ENCODE peak calls at places on chromosomes 16 and 17, in eight cellular contexts. One of them, this sample, is unnamed.

GRCh38 chr17:354651-355556 is 2.3 kb upstream of the RPH3AL start:
- DNase-seq in substantia nigra: no peak
- DNase-seq in tibial artery: no peak
- DNase-seq in NCI-H1092 treated with DMSO at 0.1 percent for 48 hours: no peak
- DNase-seq in NCI-H1436: no peak
- DNase-seq in PC-3: peak
- DNase-seq in activated naive CD4-positive, alpha-beta T cell: no peak
- DNase-seq in cortex of kidney: no peak
- DNase-seq in this sample: no peak

GRCh38 chr16:17578921-17579876 is 108.4 kb upstream of the XYLT1 start:
- DNase-seq in substantia nigra: no peak
- DNase-seq in cortex of kidney: no peak
- DNase-seq in activated naive CD4-positive, alpha-beta T cell: peak
- DNase-seq in NCI-H1436: peak
- DNase-seq in tibial artery: peak
- DNase-seq in NCI-H1092 treated with DMSO at 0.1 percent for 48 hours: peak
- DNase-seq in PC-3: peak
- DNase-seq in this sample: peak

GRCh38 chr16:75113046-75113491 is 3.5 kb downstream of the LDHD start:
- DNase-seq in cortex of kidney: no peak
- DNase-seq in activated naive CD4-positive, alpha-beta T cell: no peak
- DNase-seq in substantia nigra: no peak
- DNase-seq in PC-3: no peak
- DNase-seq in tibial artery: no peak
- DNase-seq in NCI-H1092 treated with DMSO at 0.1 percent for 48 hours: no peak
- DNase-seq in NCI-H1436: no peak
- DNase-seq in this sample: no peak

GRCh38 chr17:73316919-73317505 is 5.2 kb upstream of the CDC42EP4 start:
- DNase-seq in cortex of kidney: no peak
- DNase-seq in substantia nigra: no peak
- DNase-seq in NCI-H1092 treated with DMSO at 0.1 percent for 48 hours: no peak
- DNase-seq in NCI-H1436: no peak
- DNase-seq in activated naive CD4-positive, alpha-beta T cell: no peak
- DNase-seq in tibial artery: no peak
- DNase-seq in PC-3: no peak
- DNase-seq in this sample: no peak

GRCh38 chr17:27105636-27106035 is 188.3 kb upstream of the WSB1 start:
- DNase-seq in cortex of kidney: no peak
- DNase-seq in PC-3: no peak
- DNase-seq in tibial artery: no peak
- DNase-seq in NCI-H1092 treated with DMSO at 0.1 percent for 48 hours: no peak
- DNase-seq in NCI-H1436: no peak
- DNase-seq in activated naive CD4-positive, alpha-beta T cell: no peak
- DNase-seq in substantia nigra: no peak
- DNase-seq in this sample: no peak

GRCh38 chr17:66829386-66829864 is 5.5 kb upstream of the CACNG5 start:
- DNase-seq in activated naive CD4-positive, alpha-beta T cell: no peak
- DNase-seq in cortex of kidney: no peak
- DNase-seq in NCI-H1436: no peak
- DNase-seq in NCI-H1092 treated with DMSO at 0.1 percent for 48 hours: no peak
- DNase-seq in substantia nigra: no peak
- DNase-seq in PC-3: peak
- DNase-seq in tibial artery: peak
- DNase-seq in this sample: peak

GRCh38 chr17:27588354-27588753 is 42.6 kb upstream of the LGALS9 start:
- DNase-seq in cortex of kidney: no peak
- DNase-seq in activated naive CD4-positive, alpha-beta T cell: no peak
- DNase-seq in NCI-H1436: no peak
- DNase-seq in PC-3: no peak
- DNase-seq in tibial artery: no peak
- DNase-seq in substantia nigra: no peak
- DNase-seq in NCI-H1092 treated with DMSO at 0.1 percent for 48 hours: no peak
- DNase-seq in this sample: no peak

GRCh38 chr16:11669380-11670146 is 1.3 kb downstream of the SNN start:
- DNase-seq in cortex of kidney: no peak
- DNase-seq in activated naive CD4-positive, alpha-beta T cell: no peak
- DNase-seq in PC-3: no peak
- DNase-seq in substantia nigra: no peak
- DNase-seq in tibial artery: peak
- DNase-seq in NCI-H1092 treated with DMSO at 0.1 percent for 48 hours: no peak
- DNase-seq in NCI-H1436: no peak
- DNase-seq in this sample: no peak

GRCh38 chr17:76370261-76370993 is 14.0 kb upstream of the SPHK1 start:
- DNase-seq in NCI-H1436: no peak
- DNase-seq in cortex of kidney: no peak
- DNase-seq in PC-3: peak
- DNase-seq in substantia nigra: no peak
- DNase-seq in tibial artery: peak
- DNase-seq in NCI-H1092 treated with DMSO at 0.1 percent for 48 hours: no peak
- DNase-seq in activated naive CD4-positive, alpha-beta T cell: no peak
- DNase-seq in this sample: no peak

GRCh38 chr16:87465306-87465705 is 27.5 kb downstream of the ZCCHC14 start:
- DNase-seq in PC-3: peak
- DNase-seq in NCI-H1436: peak
- DNase-seq in substantia nigra: no peak
- DNase-seq in cortex of kidney: no peak
- DNase-seq in tibial artery: peak
- DNase-seq in activated naive CD4-positive, alpha-beta T cell: no peak
- DNase-seq in NCI-H1092 treated with DMSO at 0.1 percent for 48 hours: no peak
- DNase-seq in this sample: peak

GRCh38 chr17:13078591-13078990 is 60.8 kb upstream of the ELAC2 start:
- DNase-seq in NCI-H1436: no peak
- DNase-seq in NCI-H1092 treated with DMSO at 0.1 percent for 48 hours: no peak
- DNase-seq in PC-3: no peak
- DNase-seq in substantia nigra: no peak
- DNase-seq in cortex of kidney: no peak
- DNase-seq in activated naive CD4-positive, alpha-beta T cell: no peak
- DNase-seq in tibial artery: no peak
- DNase-seq in this sample: no peak

GRCh38 chr17:81200695-81201580 is 21.8 kb downstream of the CEP131 start:
- DNase-seq in tibial artery: peak
- DNase-seq in activated naive CD4-positive, alpha-beta T cell: no peak
- DNase-seq in cortex of kidney: no peak
- DNase-seq in NCI-H1092 treated with DMSO at 0.1 percent for 48 hours: peak
- DNase-seq in NCI-H1436: peak
- DNase-seq in PC-3: peak
- DNase-seq in substantia nigra: no peak
- DNase-seq in this sample: no peak

GRCh38 chr17:82320140-82320840 is 2.9 kb upstream of the CD7 start:
- DNase-seq in tibial artery: no peak
- DNase-seq in NCI-H1436: no peak
- DNase-seq in substantia nigra: no peak
- DNase-seq in activated naive CD4-positive, alpha-beta T cell: no peak
- DNase-seq in PC-3: no peak
- DNase-seq in cortex of kidney: no peak
- DNase-seq in NCI-H1092 treated with DMSO at 0.1 percent for 48 hours: no peak
- DNase-seq in this sample: no peak

GRCh38 chr17:7408341-7408740 is 696 bp downstream of the NLGN2 start:
- DNase-seq in NCI-H1092 treated with DMSO at 0.1 percent for 48 hours: no peak
- DNase-seq in tibial artery: no peak
- DNase-seq in activated naive CD4-positive, alpha-beta T cell: no peak
- DNase-seq in cortex of kidney: no peak
- DNase-seq in NCI-H1436: no peak
- DNase-seq in substantia nigra: no peak
- DNase-seq in PC-3: no peak
- DNase-seq in this sample: no peak

GRCh38 chr17:74987418-74987908 is at the start of gene CDR2L:
- DNase-seq in PC-3: peak
- DNase-seq in substantia nigra: peak
- DNase-seq in cortex of kidney: no peak
- DNase-seq in tibial artery: peak
- DNase-seq in NCI-H1436: peak
- DNase-seq in activated naive CD4-positive, alpha-beta T cell: peak
- DNase-seq in NCI-H1092 treated with DMSO at 0.1 percent for 48 hours: peak
- DNase-seq in this sample: peak

GRCh38 chr17:64092111-64092510 is 37.8 kb downstream of the ERN1 start:
- DNase-seq in cortex of kidney: no peak
- DNase-seq in NCI-H1436: no peak
- DNase-seq in tibial artery: no peak
- DNase-seq in PC-3: no peak
- DNase-seq in substantia nigra: no peak
- DNase-seq in activated naive CD4-positive, alpha-beta T cell: no peak
- DNase-seq in NCI-H1092 treated with DMSO at 0.1 percent for 48 hours: no peak
- DNase-seq in this sample: no peak

GRCh38 chr17:4833941-4834501 is 881 bp downstream of the MINK1 start:
- DNase-seq in tibial artery: peak
- DNase-seq in cortex of kidney: no peak
- DNase-seq in NCI-H1092 treated with DMSO at 0.1 percent for 48 hours: no peak
- DNase-seq in NCI-H1436: no peak
- DNase-seq in PC-3: peak
- DNase-seq in activated naive CD4-positive, alpha-beta T cell: no peak
- DNase-seq in substantia nigra: no peak
- DNase-seq in this sample: no peak

GRCh38 chr16:76278976-76279375 is 1.8 kb downstream of the CNTNAP4 start:
- DNase-seq in NCI-H1436: no peak
- DNase-seq in PC-3: peak
- DNase-seq in tibial artery: no peak
- DNase-seq in cortex of kidney: no peak
- DNase-seq in substantia nigra: no peak
- DNase-seq in NCI-H1092 treated with DMSO at 0.1 percent for 48 hours: peak
- DNase-seq in activated naive CD4-positive, alpha-beta T cell: no peak
- DNase-seq in this sample: no peak

GRCh38 chr17:12613566-12613965 is 52.1 kb upstream of the MYOCD start:
- DNase-seq in substantia nigra: no peak
- DNase-seq in activated naive CD4-positive, alpha-beta T cell: no peak
- DNase-seq in cortex of kidney: no peak
- DNase-seq in PC-3: no peak
- DNase-seq in tibial artery: no peak
- DNase-seq in NCI-H1436: no peak
- DNase-seq in NCI-H1092 treated with DMSO at 0.1 percent for 48 hours: no peak
- DNase-seq in this sample: no peak

GRCh38 chr16:84985079-84986065 is 26.0 kb downstream of the ZDHHC7 start:
- DNase-seq in cortex of kidney: no peak
- DNase-seq in substantia nigra: no peak
- DNase-seq in tibial artery: no peak
- DNase-seq in PC-3: peak
- DNase-seq in activated naive CD4-positive, alpha-beta T cell: no peak
- DNase-seq in NCI-H1092 treated with DMSO at 0.1 percent for 48 hours: no peak
- DNase-seq in NCI-H1436: no peak
- DNase-seq in this sample: no peak

GRCh38 chr16:49688298-49688697 is 167.6 kb downstream of the ZNF423 start:
- DNase-seq in activated naive CD4-positive, alpha-beta T cell: no peak
- DNase-seq in NCI-H1092 treated with DMSO at 0.1 percent for 48 hours: no peak
- DNase-seq in substantia nigra: no peak
- DNase-seq in cortex of kidney: no peak
- DNase-seq in NCI-H1436: no peak
- DNase-seq in PC-3: no peak
- DNase-seq in tibial artery: no peak
- DNase-seq in this sample: no peak

GRCh38 chr16:15581127-15581815 is 61.7 kb downstream of the MARF1 start:
- DNase-seq in NCI-H1092 treated with DMSO at 0.1 percent for 48 hours: no peak
- DNase-seq in substantia nigra: no peak
- DNase-seq in cortex of kidney: no peak
- DNase-seq in PC-3: no peak
- DNase-seq in activated naive CD4-positive, alpha-beta T cell: no peak
- DNase-seq in tibial artery: no peak
- DNase-seq in NCI-H1436: no peak
- DNase-seq in this sample: no peak

GRCh38 chr16:75029854-75030253 is 31.0 kb downstream of the ZNRF1 start:
- DNase-seq in substantia nigra: no peak
- DNase-seq in NCI-H1436: no peak
- DNase-seq in cortex of kidney: no peak
- DNase-seq in tibial artery: no peak
- DNase-seq in activated naive CD4-positive, alpha-beta T cell: no peak
- DNase-seq in NCI-H1092 treated with DMSO at 0.1 percent for 48 hours: no peak
- DNase-seq in PC-3: peak
- DNase-seq in this sample: no peak

GRCh38 chr16:71357681-71358080 is 842 bp upstream of the CALB2 start:
- DNase-seq in cortex of kidney: no peak
- DNase-seq in activated naive CD4-positive, alpha-beta T cell: no peak
- DNase-seq in PC-3: peak
- DNase-seq in NCI-H1092 treated with DMSO at 0.1 percent for 48 hours: peak
- DNase-seq in tibial artery: no peak
- DNase-seq in substantia nigra: no peak
- DNase-seq in NCI-H1436: no peak
- DNase-seq in this sample: no peak

GRCh38 chr16:75789237-75789636 is 62.9 kb upstream of the CPHXL start:
- DNase-seq in activated naive CD4-positive, alpha-beta T cell: no peak
- DNase-seq in NCI-H1092 treated with DMSO at 0.1 percent for 48 hours: peak
- DNase-seq in cortex of kidney: no peak
- DNase-seq in substantia nigra: no peak
- DNase-seq in NCI-H1436: peak
- DNase-seq in tibial artery: no peak
- DNase-seq in PC-3: peak
- DNase-seq in this sample: no peak

GRCh38 chr17:44438634-44439033 is 49.2 kb upstream of the ITGA2B start:
- DNase-seq in NCI-H1436: no peak
- DNase-seq in cortex of kidney: no peak
- DNase-seq in substantia nigra: no peak
- DNase-seq in tibial artery: no peak
- DNase-seq in PC-3: no peak
- DNase-seq in activated naive CD4-positive, alpha-beta T cell: no peak
- DNase-seq in NCI-H1092 treated with DMSO at 0.1 percent for 48 hours: no peak
- DNase-seq in this sample: no peak

GRCh38 chr17:43352579-43352978 is 46.2 kb upstream of the ARL4D start:
- DNase-seq in NCI-H1436: no peak
- DNase-seq in activated naive CD4-positive, alpha-beta T cell: no peak
- DNase-seq in NCI-H1092 treated with DMSO at 0.1 percent for 48 hours: no peak
- DNase-seq in PC-3: no peak
- DNase-seq in substantia nigra: no peak
- DNase-seq in tibial artery: no peak
- DNase-seq in cortex of kidney: no peak
- DNase-seq in this sample: no peak

GRCh38 chr16:77402672-77403071 is 32.2 kb downstream of the ADAMTS18 start:
- DNase-seq in NCI-H1092 treated with DMSO at 0.1 percent for 48 hours: no peak
- DNase-seq in NCI-H1436: no peak
- DNase-seq in cortex of kidney: no peak
- DNase-seq in activated naive CD4-positive, alpha-beta T cell: no peak
- DNase-seq in tibial artery: no peak
- DNase-seq in PC-3: no peak
- DNase-seq in substantia nigra: no peak
- DNase-seq in this sample: no peak

GRCh38 chr17:27457405-27457730 is 1.1 kb downstream of the KSR1 start:
- DNase-seq in substantia nigra: no peak
- DNase-seq in activated naive CD4-positive, alpha-beta T cell: no peak
- DNase-seq in PC-3: no peak
- DNase-seq in tibial artery: no peak
- DNase-seq in NCI-H1436: no peak
- DNase-seq in cortex of kidney: no peak
- DNase-seq in NCI-H1092 treated with DMSO at 0.1 percent for 48 hours: no peak
- DNase-seq in this sample: no peak

GRCh38 chr16:14641877-14642276 is 9.1 kb downstream of the BFAR start:
- DNase-seq in cortex of kidney: no peak
- DNase-seq in PC-3: no peak
- DNase-seq in NCI-H1092 treated with DMSO at 0.1 percent for 48 hours: no peak
- DNase-seq in activated naive CD4-positive, alpha-beta T cell: no peak
- DNase-seq in NCI-H1436: no peak
- DNase-seq in substantia nigra: no peak
- DNase-seq in tibial artery: no peak
- DNase-seq in this sample: no peak

This sample was measured in suprapubic skin.